ENCODE peak calls at places on chromosomes 5 and 9, in four cellular contexts. K is GM12878, M is HepG2, A is K562. N is an unnamed sample.

GRCh38 chr9:125146247-125146646 is 2.9 kb upstream of the SCAI start:
- DNase-seq in M (no peak), A (no peak), K (no peak), N (no peak)

GRCh38 chr9:92164490-92164889 is 49.3 kb upstream of the SPTLC1 start:
- DNase-seq in M (no peak), A (no peak), K (no peak), N (no peak)

GRCh38 chr5:10509593-10509992 is 54.3 kb upstream of the ANKRD33B start:
- DNase-seq in M (no peak), K (no peak), A (no peak), N (no peak)

GRCh38 chr5:175247146-175247545 is 196.8 kb downstream of the DRD1 start:
- DNase-seq in M (no peak), K (no peak), A (no peak), N (no peak)

GRCh38 chr9:31854187-31854586 is 530.3 kb upstream of the ACO1 start:
- DNase-seq in A (no peak), K (no peak), M (no peak), N (no peak)

GRCh38 chr9:25261445-25261844 is 416.8 kb downstream of the TUSC1 start:
- DNase-seq in A (no peak), K (no peak), M (no peak), N (no peak)

GRCh38 chr5:67015577-67016290 is 180.9 kb downstream of the CD180 start:
- DNase-seq in A (no peak), M (no peak), K (no peak), N (no peak)

GRCh38 chr5:154518438-154518867 is 40.4 kb upstream of the HAND1 start:
- DNase-seq in M (no peak), K (no peak), A (peak), N (no peak)

GRCh38 chr5:61766141-61766540 is 434.1 kb downstream of the ZSWIM6 start:
- DNase-seq in M (no peak), K (no peak), A (no peak), N (no peak)

GRCh38 chr5:68534131-68534940 is 318.8 kb downstream of the PIK3R1 start:
- DNase-seq in A (no peak), K (no peak), M (peak), N (no peak)

GRCh38 chr5:149160291-149160787 is 19.0 kb downstream of the ABLIM3 start:
- DNase-seq in A (no peak), M (no peak), K (no peak), N (no peak)

GRCh38 chr5:149162401-149163084 is 21.2 kb downstream of the ABLIM3 start:
- DNase-seq in M (peak), A (no peak), K (peak), N (no peak)

GRCh38 chr5:149156435-149157083 is 15.3 kb downstream of the ABLIM3 start:
- DNase-seq in K (no peak), A (no peak), M (no peak), N (no peak)

GRCh38 chr5:149157330-149157729 is 16.0 kb downstream of the ABLIM3 start:
- DNase-seq in A (no peak), M (no peak), K (no peak), N (no peak)

DNA sequence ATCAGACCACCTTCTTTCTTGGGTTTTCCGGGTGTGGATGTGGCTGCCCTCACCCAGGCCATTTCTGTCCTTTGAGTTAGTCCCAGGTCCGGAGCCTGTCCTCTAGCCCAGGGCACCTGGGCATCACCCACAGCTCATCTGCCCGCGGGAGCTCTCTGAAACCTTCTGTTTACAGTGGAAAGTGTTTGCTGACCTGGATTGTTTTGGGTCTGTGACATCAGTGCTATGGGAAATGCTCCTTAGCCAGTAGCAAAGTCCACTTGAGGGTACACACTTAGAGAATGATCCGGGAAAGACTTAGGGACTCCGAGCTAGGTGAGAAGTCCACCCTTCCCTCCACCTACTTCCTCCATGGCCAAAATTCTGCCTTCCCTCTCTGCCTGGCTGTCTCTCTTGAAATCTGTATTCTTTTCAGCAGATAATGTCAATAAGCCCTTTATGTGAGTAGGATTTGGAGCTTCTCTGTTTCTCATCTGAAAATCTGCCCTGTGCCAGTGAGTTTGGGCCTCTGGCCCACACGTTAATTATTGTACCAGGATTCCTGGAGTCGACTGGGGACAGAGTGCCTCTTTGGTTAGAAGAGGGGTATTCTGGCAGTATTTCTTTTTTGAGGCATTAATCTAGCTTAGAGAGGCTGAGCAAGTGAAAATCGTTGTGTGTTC is 19.9 kb downstream of the ABLIM3 start:
- DNase-seq in A (no peak), M (peak), K (no peak), N (no peak)
- TF ChIP-seq CREM in A (no peak), M (no peak), K (no peak), N (no peak)

GRCh38 chr5:55071413-55071812 is 31.0 kb upstream of the GZMA start:
- DNase-seq in M (no peak), K (no peak), A (no peak), N (no peak)
- TF ChIP-seq CREM in M (no peak), K (no peak), A (no peak), N (no peak)

GRCh38 chr5:178117911-178118310 is 4.6 kb downstream of the N4BP3 start:
- DNase-seq in M (no peak), K (no peak), A (no peak), N (no peak)

GRCh38 chr5:178116406-178116885 is 3.1 kb downstream of the N4BP3 start:
- DNase-seq in M (no peak), K (peak), A (no peak), N (no peak)

GRCh38 chr5:178115136-178115834 is 2.0 kb downstream of the N4BP3 start:
- DNase-seq in K (no peak), A (no peak), M (no peak), N (peak)

GRCh38 chr5:178114325-178115135 is 1.2 kb downstream of the N4BP3 start:
- DNase-seq in A (no peak), M (no peak), K (no peak), N (no peak)

GRCh38 chr5:178115835-178116405 is 2.6 kb downstream of the N4BP3 start:
- DNase-seq in A (peak), M (no peak), K (no peak), N (peak)
- TF ChIP-seq CREM in A (no peak), M (no peak), K (no peak), N (no peak)

GRCh38 chr9:88776717-88777497 is 214.4 kb upstream of the S1PR3 start:
- DNase-seq in A (no peak), M (peak), K (no peak), N (no peak)

GRCh38 chr9:88775966-88776365 is 215.3 kb upstream of the S1PR3 start:
- DNase-seq in A (no peak), M (no peak), K (no peak), N (no peak)

GRCh38 chr9:88775559-88775958 is 215.7 kb upstream of the S1PR3 start:
- DNase-seq in K (no peak), M (no peak), A (no peak), N (no peak)

GRCh38 chr9:88773627-88774244 is 217.5 kb upstream of the S1PR3 start:
- DNase-seq in A (no peak), M (no peak), K (no peak), N (no peak)

GRCh38 chr9:88775037-88775471 is 216.2 kb upstream of the S1PR3 start:
- DNase-seq in M (no peak), A (peak), K (no peak), N (no peak)
- TF ChIP-seq CREM in M (no peak), A (no peak), K (no peak), N (no peak)

DNA sequence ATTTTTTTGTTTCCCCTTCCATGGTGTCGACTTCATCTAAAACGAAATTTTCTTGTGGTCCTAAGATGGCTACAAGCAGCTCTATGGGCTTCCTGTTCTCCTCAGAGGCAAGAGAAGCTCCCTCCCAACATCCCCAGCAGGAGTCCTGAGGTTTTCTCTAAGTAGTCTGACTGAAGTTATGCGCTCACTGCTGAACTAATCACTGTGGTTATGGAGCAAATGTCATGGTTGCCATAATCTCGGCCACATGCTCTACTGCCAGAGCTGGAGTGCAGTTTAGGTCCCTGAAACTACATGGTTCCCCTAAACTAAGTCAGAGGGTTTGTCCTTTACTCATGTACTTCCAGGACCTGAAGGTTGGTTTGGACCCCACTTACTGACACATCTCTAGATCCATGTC is 68.0 kb upstream of the MAMDC2 start:
- DNase-seq in K (no peak), A (no peak), M (no peak), N (no peak)
- TF ChIP-seq CREM in K (no peak), A (no peak), M (no peak), N (no peak)

GRCh38 chr5:115246361-115246991 is 16.2 kb downstream of the PGGT1B start:
- DNase-seq in M (peak), K (peak), A (peak), N (no peak)

GRCh38 chr5:115241881-115242642 is 20.6 kb downstream of the PGGT1B start:
- DNase-seq in K (no peak), A (no peak), M (peak), N (no peak)

GRCh38 chr5:115243412-115243811 is 19.3 kb downstream of the PGGT1B start:
- DNase-seq in K (no peak), A (no peak), M (no peak), N (no peak)
- TF ChIP-seq CREM in K (no peak), A (no peak), M (no peak), N (no peak)

DNA sequence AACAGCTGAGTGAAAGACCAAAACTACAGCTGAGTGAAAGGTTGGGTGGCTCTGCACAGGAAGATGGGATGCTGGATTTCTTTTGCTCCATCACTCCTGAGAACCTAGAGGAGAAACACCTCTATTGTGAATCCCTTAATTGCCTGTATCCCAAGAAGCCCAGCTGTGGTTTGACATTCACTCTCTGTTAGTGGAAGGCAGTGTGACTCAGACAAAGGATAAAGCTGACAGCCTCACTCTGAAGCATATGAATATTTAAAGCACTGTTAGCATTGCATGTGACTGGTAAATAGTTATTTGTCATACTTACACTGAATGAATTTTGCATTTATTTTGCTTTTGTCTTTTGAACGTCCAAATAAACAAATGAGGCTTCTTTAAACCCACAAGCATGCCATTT is 367.1 kb upstream of the RIOK2 start:
- DNase-seq in M (no peak), K (no peak), A (no peak), N (no peak)
- TF ChIP-seq CREM in M (no peak), K (no peak), A (no peak), N (no peak)

GRCh38 chr5:58412932-58413331 is 47.0 kb downstream of the PLK2 start:
- DNase-seq in A (no peak), K (no peak), M (no peak), N (no peak)
- TF ChIP-seq CREM in A (no peak), K (no peak), M (no peak), N (no peak)

DNA sequence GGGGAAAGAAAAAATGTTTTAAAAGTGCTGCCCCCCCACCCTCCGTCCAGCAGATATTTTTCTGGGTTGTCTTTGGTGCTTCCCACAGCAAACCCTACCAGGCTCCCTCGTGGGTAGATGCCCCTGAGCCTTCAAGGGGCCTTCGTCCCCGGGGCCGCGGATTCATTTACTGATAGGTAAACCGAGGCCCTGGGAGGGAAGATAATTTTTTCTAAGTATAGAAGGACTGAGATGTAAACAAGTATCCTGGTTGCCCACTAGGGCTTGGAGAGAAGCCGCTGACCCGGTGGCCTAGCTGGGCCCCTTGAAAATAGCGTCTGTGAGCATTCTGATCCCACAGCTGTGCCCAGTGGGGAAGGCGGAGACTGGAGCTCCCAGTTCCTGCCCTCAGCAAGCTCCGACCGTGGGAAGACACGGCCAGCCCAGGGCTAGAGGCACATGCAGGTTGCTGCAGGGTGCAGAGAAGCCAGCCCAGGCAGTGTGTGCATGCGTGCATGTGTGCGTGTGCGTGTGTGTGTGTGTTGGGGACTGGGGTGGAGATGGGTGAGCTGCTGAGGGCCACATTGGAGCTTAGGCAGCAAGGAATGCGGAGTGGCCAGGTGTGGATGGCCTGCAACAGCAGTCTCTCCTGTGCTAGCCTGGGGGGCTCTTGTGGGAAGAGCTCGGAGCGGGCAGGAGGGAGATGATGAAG is 5.9 kb upstream of the RXRA start:
- DNase-seq in M (no peak), K (no peak), A (no peak), N (no peak)
- TF ChIP-seq CREM in M (no peak), K (no peak), A (no peak), N (no peak)

N was measured in WTC11.